ENCODE peak calls at places on chromosomes 16 and 17, in seven cellular contexts. One of them, this sample, is unnamed.

GRCh38 chr16:49463529-49463928 is 89.9 kb downstream of the C16orf78 start:
- DNase-seq in H9: peak; percentile 26
- DNase-seq in trophoblast cell: no peak
- DNase-seq in H1: peak; percentile 41
- DNase-seq in mesendoderm: no peak
- DNase-seq in IMR-90: no peak
- DNase-seq in neuronal stem cell: peak; percentile 47
- DNase-seq in this sample: no peak

GRCh38 chr16:69741519-69741918 is 13.2 kb downstream of the NOB1 start:
- DNase-seq in IMR-90: peak; percentile 67
- DNase-seq in trophoblast cell: peak; percentile 56
- DNase-seq in mesendoderm: no peak
- DNase-seq in H1: no peak
- DNase-seq in neuronal stem cell: no peak
- DNase-seq in H9: no peak
- DNase-seq in this sample: peak; percentile 30

GRCh38 chr17:850086-850827 is 68.1 kb downstream of the MRM3 start:
- DNase-seq in trophoblast cell: no peak
- DNase-seq in mesendoderm: no peak
- DNase-seq in H9: no peak
- DNase-seq in IMR-90: no peak
- DNase-seq in neuronal stem cell: no peak
- DNase-seq in H1: no peak
- DNase-seq in this sample: no peak

GRCh38 chr17:70111201-70111600 is 36.2 kb downstream of the KCNJ16 start:
- DNase-seq in H1: no peak
- DNase-seq in mesendoderm: no peak
- DNase-seq in trophoblast cell: no peak
- DNase-seq in IMR-90: no peak
- DNase-seq in H9: no peak
- DNase-seq in neuronal stem cell: no peak
- DNase-seq in this sample: no peak

GRCh38 chr17:17682293-17682736 is 1.1 kb downstream of the RAI1 start:
- DNase-seq in neuronal stem cell: no peak
- DNase-seq in trophoblast cell: peak; percentile 21
- DNase-seq in IMR-90: no peak
- DNase-seq in H1: no peak
- DNase-seq in H9: no peak
- DNase-seq in mesendoderm: no peak
- DNase-seq in this sample: peak; percentile 52

GRCh38 chr17:77489898-77490265 is 349.1 kb downstream of the SEC14L1 start:
- DNase-seq in neuronal stem cell: no peak
- DNase-seq in H1: no peak
- DNase-seq in H9: no peak
- DNase-seq in IMR-90: no peak
- DNase-seq in mesendoderm: no peak
- DNase-seq in trophoblast cell: no peak
- DNase-seq in this sample: no peak

GRCh38 chr17:32152130-32152529 is 9.8 kb downstream of the RHOT1 start:
- DNase-seq in neuronal stem cell: no peak
- DNase-seq in IMR-90: no peak
- DNase-seq in H9: no peak
- DNase-seq in mesendoderm: no peak
- DNase-seq in H1: no peak
- DNase-seq in trophoblast cell: no peak
- DNase-seq in this sample: no peak

GRCh38 chr17:59840329-59840907 is 52.3 kb downstream of the TUBD1 start:
- DNase-seq in mesendoderm: peak; percentile 49
- DNase-seq in trophoblast cell: peak; percentile 19
- DNase-seq in neuronal stem cell: no peak
- DNase-seq in H1: no peak
- DNase-seq in H9: peak; percentile 82
- DNase-seq in IMR-90: no peak
- DNase-seq in this sample: peak; percentile 53

GRCh38 chr17:31469959-31470358 is 78.5 kb downstream of the RAB11FIP4 start:
- DNase-seq in neuronal stem cell: no peak
- DNase-seq in trophoblast cell: no peak
- DNase-seq in H1: peak; percentile 59
- DNase-seq in H9: peak; percentile 75
- DNase-seq in mesendoderm: peak; percentile 30
- DNase-seq in IMR-90: no peak
- DNase-seq in this sample: no peak

GRCh38 chr17:53148058-53148457 is 674.7 kb upstream of the KIF2B start:
- DNase-seq in mesendoderm: no peak
- DNase-seq in IMR-90: no peak
- DNase-seq in H9: no peak
- DNase-seq in trophoblast cell: no peak
- DNase-seq in H1: no peak
- DNase-seq in neuronal stem cell: no peak
- DNase-seq in this sample: no peak

GRCh38 chr17:53150101-53150698 is 672.5 kb upstream of the KIF2B start:
- DNase-seq in mesendoderm: peak; percentile 31
- DNase-seq in H1: no peak
- DNase-seq in IMR-90: no peak
- DNase-seq in H9: no peak
- DNase-seq in trophoblast cell: peak; percentile 14
- DNase-seq in neuronal stem cell: no peak
- DNase-seq in this sample: no peak
- H2BK5ac ChIP-seq in mesendoderm: no peak overlapping the region
- H2BK5ac ChIP-seq in H1: no peak overlapping the region
- H2BK5ac ChIP-seq in IMR-90: no peak overlapping the region
- H2BK5ac ChIP-seq in H9: no peak overlapping the region
- H2BK5ac ChIP-seq in trophoblast cell: no peak overlapping the region
- H2BK5ac ChIP-seq in neuronal stem cell: no peak overlapping the region
- H2BK5ac ChIP-seq in this sample: no peak overlapping the region

DNA sequence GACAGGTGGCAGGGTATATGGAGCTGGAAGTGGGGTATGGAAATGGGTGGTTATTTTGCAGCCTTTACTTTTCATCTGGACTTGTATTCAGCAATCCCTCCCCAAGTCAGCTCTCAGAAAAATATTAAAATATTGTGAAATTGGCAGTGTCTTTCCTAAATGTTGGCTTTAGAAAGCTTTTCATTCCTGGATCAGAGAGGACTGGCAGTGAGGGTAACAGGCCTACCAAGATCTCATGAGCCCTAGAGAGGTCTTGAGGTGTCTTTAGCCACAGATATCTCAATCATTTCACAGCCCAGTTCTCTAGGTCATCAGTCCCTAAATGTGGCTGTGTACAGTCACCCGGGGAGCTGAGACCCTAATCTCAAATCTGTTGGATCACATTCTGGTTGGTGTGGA is 22.5 kb downstream of the SLC7A6OS start:
- DNase-seq in mesendoderm: no peak
- DNase-seq in IMR-90: no peak
- DNase-seq in neuronal stem cell: no peak
- DNase-seq in H9: no peak
- DNase-seq in trophoblast cell: peak; percentile 8
- DNase-seq in H1: no peak
- DNase-seq in this sample: no peak
- H3K4me1 ChIP-seq in mesendoderm: peaks cover 2% of the 10 kb centered on the region
- H3K4me1 ChIP-seq in IMR-90: peaks cover 11% of the 10 kb centered on the region
- H3K4me1 ChIP-seq in neuronal stem cell: no peaks in the 10 kb centered on the region
- H3K4me1 ChIP-seq in H9: no peaks in the 10 kb centered on the region
- H3K4me1 ChIP-seq in trophoblast cell: peaks cover 6% of the 10 kb centered on the region
- H3K4me1 ChIP-seq in H1: no peaks in the 10 kb centered on the region
- H3K4me1 ChIP-seq in this sample: peaks cover 8% of the 10 kb centered on the region

DNA sequence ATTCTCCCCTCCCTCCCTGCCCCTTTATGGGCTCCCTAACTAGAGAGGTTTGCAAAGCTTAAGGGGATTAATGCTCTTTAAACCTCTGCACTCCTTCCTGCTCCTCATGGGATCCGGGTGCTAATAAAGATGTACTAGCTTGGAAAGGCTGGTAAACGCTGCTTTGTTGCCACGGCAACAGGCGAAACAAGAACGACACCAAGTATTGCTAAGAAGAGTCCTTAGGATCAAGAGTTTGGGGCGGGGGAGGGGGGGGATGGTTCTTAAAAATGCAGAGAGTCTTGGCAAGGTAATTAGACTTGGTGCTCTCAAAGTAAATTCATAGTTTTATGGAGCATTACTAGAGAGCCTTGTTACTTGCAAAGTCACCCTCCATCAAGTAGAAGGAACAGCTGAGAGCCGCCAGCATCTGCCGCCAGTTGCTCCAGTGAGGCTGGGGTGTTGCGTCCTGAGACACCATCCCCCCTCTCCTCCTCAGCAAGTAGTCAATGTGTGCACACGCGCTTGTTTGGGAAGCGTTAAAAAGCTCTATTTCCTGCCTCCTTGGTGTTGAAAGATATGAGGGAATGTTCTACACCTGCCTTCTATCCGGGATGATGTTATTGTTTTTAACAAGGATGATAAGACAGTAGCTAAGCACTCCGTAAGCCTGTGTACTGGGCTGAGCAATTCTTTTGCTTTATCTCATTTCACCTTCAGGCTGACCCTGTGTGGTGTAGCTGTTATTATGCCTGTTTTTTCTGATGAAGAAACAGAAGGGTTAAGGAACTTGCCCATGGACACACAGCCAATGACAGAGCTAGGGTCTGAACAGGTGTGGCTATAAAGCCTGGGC is 190.9 kb downstream of the CCDC182 start:
- DNase-seq in H9: peak; percentile 82
- DNase-seq in neuronal stem cell: peak; percentile 86
- DNase-seq in mesendoderm: peak; percentile 95
- DNase-seq in H1: no peak
- DNase-seq in IMR-90: peak; percentile 43
- DNase-seq in trophoblast cell: peak; percentile 18
- DNase-seq in this sample: peak; percentile 94
- H3K9ac ChIP-seq in H9: no peak overlapping the region
- H3K9ac ChIP-seq in neuronal stem cell: no peak overlapping the region
- H3K9ac ChIP-seq in mesendoderm: no peak overlapping the region
- H3K9ac ChIP-seq in H1: no peak overlapping the region
- H3K9ac ChIP-seq in IMR-90: peak overlapping the region; percentile 13
- H3K9ac ChIP-seq in trophoblast cell: no peak overlapping the region
- H3K9ac ChIP-seq in this sample: peak overlapping the region; percentile 78

GRCh38 chr16:87114832-87115231 is 202.4 kb downstream of the C16orf95 start:
- DNase-seq in neuronal stem cell: no peak
- DNase-seq in mesendoderm: no peak
- DNase-seq in IMR-90: no peak
- DNase-seq in H9: no peak
- DNase-seq in trophoblast cell: no peak
- DNase-seq in H1: no peak
- DNase-seq in this sample: no peak

GRCh38 chr16:87107221-87107620 is 210.0 kb downstream of the C16orf95 start:
- DNase-seq in IMR-90: no peak
- DNase-seq in mesendoderm: no peak
- DNase-seq in H9: no peak
- DNase-seq in neuronal stem cell: no peak
- DNase-seq in trophoblast cell: no peak
- DNase-seq in H1: no peak
- DNase-seq in this sample: no peak

GRCh38 chr16:87108278-87108677 is 208.9 kb downstream of the C16orf95 start:
- DNase-seq in trophoblast cell: no peak
- DNase-seq in H9: no peak
- DNase-seq in neuronal stem cell: no peak
- DNase-seq in H1: no peak
- DNase-seq in mesendoderm: no peak
- DNase-seq in IMR-90: no peak
- DNase-seq in this sample: no peak

DNA sequence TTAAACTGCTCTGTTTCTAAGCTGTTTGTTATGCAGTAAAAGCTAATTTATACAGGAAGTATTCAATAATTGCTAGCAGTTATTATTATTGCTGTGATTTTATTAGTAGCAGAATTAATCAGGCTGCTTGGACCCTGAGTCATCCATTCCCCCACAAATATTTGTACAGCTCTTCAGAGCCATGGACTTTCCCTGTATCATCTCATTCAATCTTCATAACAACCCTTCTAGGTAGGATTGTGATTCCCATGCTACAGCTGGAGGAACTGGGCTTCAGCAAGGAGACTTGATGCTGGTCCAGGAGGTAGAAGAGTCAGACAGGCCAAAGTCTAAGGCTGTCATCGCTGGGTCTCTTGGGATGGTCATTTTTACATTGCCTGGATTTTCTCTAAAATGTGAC is 208.3 kb downstream of the C16orf95 start:
- DNase-seq in trophoblast cell: no peak
- DNase-seq in IMR-90: peak; percentile 47
- DNase-seq in neuronal stem cell: no peak
- DNase-seq in H9: no peak
- DNase-seq in mesendoderm: no peak
- DNase-seq in H1: no peak
- DNase-seq in this sample: no peak
- H2BK5ac ChIP-seq in trophoblast cell: no peak overlapping the region
- H2BK5ac ChIP-seq in IMR-90: no peak overlapping the region
- H2BK5ac ChIP-seq in neuronal stem cell: no peak overlapping the region
- H2BK5ac ChIP-seq in H9: no peak overlapping the region
- H2BK5ac ChIP-seq in mesendoderm: no peak overlapping the region
- H2BK5ac ChIP-seq in H1: peak overlapping the region; percentile 66
- H2BK5ac ChIP-seq in this sample: no peak overlapping the region

GRCh38 chr17:7855643-7856080 is 796 bp downstream of the TMEM88 start:
- DNase-seq in H1: no peak
- DNase-seq in H9: no peak
- DNase-seq in trophoblast cell: no peak
- DNase-seq in mesendoderm: no peak
- DNase-seq in IMR-90: no peak
- DNase-seq in neuronal stem cell: no peak
- DNase-seq in this sample: peak; percentile 57

GRCh38 chr17:7853693-7854043 is 1.2 kb upstream of the TMEM88 start:
- DNase-seq in mesendoderm: peak; percentile 48
- DNase-seq in H9: peak; percentile 64
- DNase-seq in neuronal stem cell: no peak
- DNase-seq in IMR-90: no peak
- DNase-seq in trophoblast cell: no peak
- DNase-seq in H1: peak; percentile 63
- DNase-seq in this sample: no peak

GRCh38 chr17:7854078-7854777 is 638 bp upstream of the TMEM88 start:
- DNase-seq in neuronal stem cell: no peak
- DNase-seq in H9: peak; percentile 36
- DNase-seq in mesendoderm: no peak
- DNase-seq in trophoblast cell: no peak
- DNase-seq in IMR-90: no peak
- DNase-seq in H1: peak; percentile 52
- DNase-seq in this sample: no peak

GRCh38 chr17:7856081-7856791 is 1.1 kb downstream of the NAA38 start:
- DNase-seq in H9: peak; percentile 42
- DNase-seq in trophoblast cell: no peak
- DNase-seq in neuronal stem cell: peak; percentile 56
- DNase-seq in H1: peak; percentile 52
- DNase-seq in IMR-90: no peak
- DNase-seq in mesendoderm: no peak
- DNase-seq in this sample: no peak

DNA sequence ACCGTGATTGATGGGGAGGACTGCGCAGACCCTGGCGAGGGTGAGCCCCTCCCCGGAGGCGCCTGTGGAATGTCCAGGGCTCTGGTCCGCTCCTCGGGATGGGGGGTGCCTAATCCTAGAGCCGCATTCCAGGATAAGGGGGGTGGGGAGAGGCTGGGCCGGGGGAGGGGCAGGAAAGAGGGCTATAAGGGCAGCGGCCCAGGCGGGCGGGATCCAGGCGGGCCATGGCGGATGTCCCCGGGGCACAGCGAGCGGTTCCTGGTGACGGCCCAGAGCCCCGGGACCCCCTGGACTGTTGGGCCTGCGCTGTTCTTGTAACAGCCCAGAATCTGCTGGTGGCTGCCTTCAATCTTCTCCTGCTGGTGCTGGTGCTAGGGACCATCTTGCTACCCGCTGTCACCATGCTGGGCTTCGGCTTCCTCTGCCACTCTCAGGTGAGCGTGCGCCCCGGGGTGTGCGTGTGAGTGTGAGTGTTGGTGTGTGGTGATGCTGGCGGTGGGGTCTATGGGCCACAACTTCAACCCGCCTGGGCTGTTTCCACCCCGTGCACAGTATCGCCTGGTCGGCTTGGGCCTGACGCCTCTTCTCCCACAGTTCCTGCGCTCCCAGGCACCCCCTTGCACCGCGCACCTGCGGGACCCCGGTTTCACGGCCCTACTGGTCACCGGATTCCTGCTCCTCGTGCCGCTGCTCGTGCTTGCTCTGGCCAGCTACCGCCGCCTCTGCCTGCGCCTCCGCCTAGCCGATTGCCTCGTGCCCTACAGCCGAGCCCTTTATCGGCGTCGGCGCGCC is at the start of gene TMEM88:
- DNase-seq in trophoblast cell: no peak
- DNase-seq in IMR-90: no peak
- DNase-seq in mesendoderm: peak; percentile 88
- DNase-seq in H9: peak; percentile 81
- DNase-seq in neuronal stem cell: peak; percentile 83
- DNase-seq in H1: peak; percentile 66
- DNase-seq in this sample: peak; percentile 50
- H3K4me1 ChIP-seq in trophoblast cell: peaks cover 37% of the 10 kb centered on the region
- H3K4me1 ChIP-seq in IMR-90: peaks cover 22% of the 10 kb centered on the region
- H3K4me1 ChIP-seq in mesendoderm: peaks cover 7% of the 10 kb centered on the region
- H3K4me1 ChIP-seq in H9: no peaks in the 10 kb centered on the region
- H3K4me1 ChIP-seq in neuronal stem cell: peaks cover 39% of the 10 kb centered on the region
- H3K4me1 ChIP-seq in H1: peaks cover 40% of the 10 kb centered on the region
- H3K4me1 ChIP-seq in this sample: peaks cover 37% of the 10 kb centered on the region